ENCODE peak calls at places on chromosomes 12 and 14, in five cellular contexts. Z is ovary, L is RWPE1, M is cardiac muscle cell, J is B cell. D is an unnamed sample.
A peak's percentile ranks its signal among the peaks of the same experiment; 100 is the strongest.

GRCh38 chr14:65100905-65101541 is 1.3 kb downstream of the MAX start:
- DNase-seq in J (peak; percentile 14), M (no peak), Z (no peak), L (peak; percentile 29), D (no peak)

GRCh38 chr12:79546461-79547043 is 144.2 kb downstream of the PAWR start:
- DNase-seq in Z (no peak), M (no peak), L (peak; percentile 3), J (no peak), D (no peak)

GRCh38 chr14:92651793-92652382 is 96.5 kb downstream of the LGMN start:
- DNase-seq in L (no peak), Z (no peak), J (peak; percentile 50), M (no peak), D (no peak)

GRCh38 chr12:19546027-19546426 is 106.7 kb downstream of the AEBP2 start:
- DNase-seq in M (peak; percentile 4), Z (no peak), J (no peak), L (no peak), D (no peak)

GRCh38 chr12:131943876-131944275 is 5.9 kb upstream of the EP400 start:
- DNase-seq in L (no peak), Z (peak; percentile 18), M (no peak), J (no peak), D (no peak)

GRCh38 chr14:34997762-34998161 is 15.0 kb downstream of the SRP54 start:
- DNase-seq in M (no peak), L (no peak), Z (no peak), J (no peak), D (no peak)

GRCh38 chr12:86117711-86118110 is 138.5 kb downstream of the MGAT4C start:
- DNase-seq in M (no peak), L (no peak), Z (no peak), J (no peak), D (no peak)

GRCh38 chr14:93954516-93954830 is 21.9 kb downstream of the ASB2 start:
- DNase-seq in J (no peak), M (peak; percentile 25), Z (no peak), L (no peak), D (no peak)

GRCh38 chr12:112711507-112711906 is 80.0 kb upstream of the RPH3A start:
- DNase-seq in Z (no peak), J (no peak), M (no peak), L (no peak), D (no peak)

GRCh38 chr12:93100610-93101009 is 171.5 kb upstream of the EEA1 start:
- DNase-seq in M (no peak), J (no peak), Z (no peak), L (no peak), D (no peak)

GRCh38 chr14:64856528-64857445 is 22.9 kb downstream of the SPTB start:
- DNase-seq in J (no peak), L (no peak), Z (no peak), M (no peak), D (no peak)

GRCh38 chr12:728781-729180 is 23.6 kb upstream of the WNK1 start:
- DNase-seq in Z (no peak), J (no peak), L (no peak), M (no peak), D (no peak)

GRCh38 chr12:6295187-6295811 is 15.2 kb upstream of the PLEKHG6 start:
- DNase-seq in Z (no peak), J (no peak), L (peak; percentile 89), M (no peak), D (peak; percentile 61)

GRCh38 chr12:70719672-70720420 is 82.6 kb upstream of the PTPRB start:
- DNase-seq in L (peak; percentile 28), Z (no peak), J (peak; percentile 50), M (peak; percentile 65), D (no peak)

GRCh38 chr12:108337235-108338223 is 1.6 kb downstream of the CMKLR1 start:
- DNase-seq in Z (no peak), M (peak; percentile 20), L (peak; percentile 41), J (no peak), D (no peak)